ENCODE peak calls at places on chromosomes 6 and 20, in nine cellular contexts. X is NCI-H1930; B is GM13977; P is stimulated activated CD4-positive, alpha-beta T cell treated with anti-CD3 and anti-CD28 coated beads, Interleukin-1b, Interleukin-23, amount 100 ng/mL, for 1 hour; C is head of caudate nucleus; A is fibroblast of lung; M is dorsolateral prefrontal cortex; N is AG09319; V is brain pericyte. U is an unnamed sample.

GRCh38 chr6:25953733-25954132 is 8.9 kb upstream of the TRIM38 start:
- DNase-seq in X (no peak), B (no peak), P (no peak), C (no peak), A (no peak), M (no peak), N (no peak), V (no peak), U (no peak)

GRCh38 chr6:113949499-113949898 is 21.4 kb downstream of the HDAC2 start:
- DNase-seq in X (no peak), B (no peak), P (no peak), C (no peak), A (no peak), M (no peak), N (no peak), V (no peak), U (no peak)

GRCh38 chr6:8434727-8435092 is 635 bp downstream of the SLC35B3 start:
- DNase-seq in X (no peak), B (peak), P (no peak), C (no peak), A (no peak), M (no peak), N (no peak), V (no peak), U (no peak)

GRCh38 chr6:43910638-43911353 is 140.8 kb downstream of the VEGFA start:
- DNase-seq in X (no peak), B (no peak), P (no peak), C (no peak), A (peak), M (no peak), N (peak), V (no peak), U (no peak)

GRCh38 chr20:60629206-60629605 is 622.9 kb upstream of the CDH4 start:
- DNase-seq in X (no peak), B (no peak), P (no peak), C (no peak), A (no peak), M (no peak), N (no peak), V (no peak), U (no peak)

GRCh38 chr6:169620171-169621125 is 81.4 kb downstream of the WDR27 start:
- DNase-seq in X (no peak), B (no peak), P (no peak), C (no peak), A (peak), M (no peak), N (no peak), V (no peak), U (no peak)

GRCh38 chr20:2114106-2114505 is 12.5 kb downstream of the STK35 start:
- DNase-seq in X (no peak), B (no peak), P (no peak), C (no peak), A (no peak), M (no peak), N (no peak), V (no peak), U (no peak)

GRCh38 chr6:132259070-132259469 is 142.2 kb downstream of the MOXD1 start:
- DNase-seq in X (no peak), B (no peak), P (no peak), C (no peak), A (peak), M (no peak), N (no peak), V (no peak), U (no peak)

GRCh38 chr6:97850458-97851218 is 567.6 kb upstream of the MMS22L start:
- DNase-seq in X (no peak), B (no peak), P (no peak), C (no peak), A (peak), M (no peak), N (no peak), V (no peak), U (no peak)

GRCh38 chr6:88165877-88166492 is at the start of gene CNR1:
- DNase-seq in X (peak), B (no peak), P (no peak), C (peak), A (peak), M (no peak), N (peak), V (no peak), U (peak)

GRCh38 chr20:11380283-11380682 is 537.4 kb upstream of the BTBD3 start:
- DNase-seq in X (no peak), B (no peak), P (no peak), C (no peak), A (no peak), M (no peak), N (no peak), V (no peak), U (no peak)

GRCh38 chr6:167791780-167792478 is 34.8 kb upstream of the AFDN start:
- DNase-seq in X (no peak), B (no peak), P (no peak), C (no peak), A (no peak), M (no peak), N (no peak), V (no peak), U (no peak)

U was measured in mucosa of descending colon.